ENCODE peak calls at places on chromosomes 3 and 15, in five cellular contexts. One of them, this sample, is unnamed.

GRCh38 chr3:53885239-53885638 is 3.3 kb upstream of the ACTR8 start:
- DNase-seq in NCI-H2171: no peak
- DNase-seq in pons: peak; percentile 77
- DNase-seq in HL-60: no peak
- DNase-seq in NCI-H1694: no peak
- DNase-seq in this sample: no peak

GRCh38 chr3:113002676-113003075 is 11.9 kb downstream of the GTPBP8 start:
- DNase-seq in NCI-H2171: no peak
- DNase-seq in pons: no peak
- DNase-seq in HL-60: no peak
- DNase-seq in NCI-H1694: no peak
- DNase-seq in this sample: no peak

GRCh38 chr15:57562220-57562769 is 29.4 kb upstream of the MYZAP start:
- DNase-seq in NCI-H2171: no peak
- DNase-seq in pons: no peak
- DNase-seq in HL-60: no peak
- DNase-seq in NCI-H1694: no peak
- DNase-seq in this sample: peak; percentile 84

GRCh38 chr3:162112719-162113118 is 616.1 kb downstream of the OTOL1 start:
- DNase-seq in NCI-H2171: no peak
- DNase-seq in pons: no peak
- DNase-seq in HL-60: no peak
- DNase-seq in NCI-H1694: no peak
- DNase-seq in this sample: no peak

GRCh38 chr3:101567528-101568317 is 6.1 kb downstream of the TRMT10C start:
- DNase-seq in NCI-H2171: no peak
- DNase-seq in pons: no peak
- DNase-seq in HL-60: no peak
- DNase-seq in NCI-H1694: no peak
- DNase-seq in this sample: no peak

GRCh38 chr15:35329521-35329921 is 216.4 kb downstream of the DPH6 start:
- DNase-seq in NCI-H2171: no peak
- DNase-seq in pons: no peak
- DNase-seq in HL-60: no peak
- DNase-seq in NCI-H1694: no peak
- DNase-seq in this sample: no peak

GRCh38 chr15:52620496-52620895 is 51.7 kb upstream of the ARPP19 start:
- DNase-seq in NCI-H2171: no peak
- DNase-seq in pons: no peak
- DNase-seq in HL-60: no peak
- DNase-seq in NCI-H1694: no peak
- DNase-seq in this sample: no peak

GRCh38 chr3:27722957-27723802 is 1.1 kb upstream of the EOMES start:
- DNase-seq in NCI-H2171: no peak
- DNase-seq in pons: no peak
- DNase-seq in HL-60: no peak
- DNase-seq in NCI-H1694: no peak
- DNase-seq in this sample: no peak

GRCh38 chr3:184380627-184381260 is 890 bp downstream of the CHRD start:
- DNase-seq in NCI-H2171: no peak
- DNase-seq in pons: no peak
- DNase-seq in HL-60: no peak
- DNase-seq in NCI-H1694: peak; percentile 4
- DNase-seq in this sample: peak; percentile 53

GRCh38 chr3:17742837-17743659 is 617 bp upstream of the TBC1D5 start:
- DNase-seq in NCI-H2171: no peak
- DNase-seq in pons: no peak
- DNase-seq in HL-60: no peak
- DNase-seq in NCI-H1694: no peak
- DNase-seq in this sample: no peak

GRCh38 chr3:109081746-109082510 is 36.0 kb downstream of the MORC1 start:
- DNase-seq in NCI-H2171: peak; percentile 15
- DNase-seq in pons: peak; percentile 26
- DNase-seq in HL-60: no peak
- DNase-seq in NCI-H1694: no peak
- DNase-seq in this sample: no peak

GRCh38 chr3:170109579-170110293 is 71.8 kb downstream of the PHC3 start:
- DNase-seq in NCI-H2171: no peak
- DNase-seq in pons: no peak
- DNase-seq in HL-60: no peak
- DNase-seq in NCI-H1694: no peak
- DNase-seq in this sample: no peak

GRCh38 chr3:48400824-48401433 is 28.9 kb downstream of the FBXW12 start:
- DNase-seq in NCI-H2171: no peak
- DNase-seq in pons: peak; percentile 80
- DNase-seq in HL-60: peak; percentile 47
- DNase-seq in NCI-H1694: no peak
- DNase-seq in this sample: peak; percentile 75

GRCh38 chr3:127431066-127431465 is 143.2 kb upstream of the PRR20G start:
- DNase-seq in NCI-H2171: peak; percentile 86
- DNase-seq in pons: no peak
- DNase-seq in HL-60: no peak
- DNase-seq in NCI-H1694: peak; percentile 91
- DNase-seq in this sample: no peak

GRCh38 chr3:112718516-112718915 is 77.6 kb upstream of the CCDC80 start:
- DNase-seq in NCI-H2171: no peak
- DNase-seq in pons: no peak
- DNase-seq in HL-60: no peak
- DNase-seq in NCI-H1694: no peak
- DNase-seq in this sample: no peak

GRCh38 chr3:103906808-103907207 is 1459.9 kb upstream of the ALCAM start:
- DNase-seq in NCI-H2171: no peak
- DNase-seq in pons: no peak
- DNase-seq in HL-60: no peak
- DNase-seq in NCI-H1694: no peak
- DNase-seq in this sample: no peak

GRCh38 chr15:31217067-31217466 is 109.6 kb upstream of the KLF13 start:
- DNase-seq in NCI-H2171: no peak
- DNase-seq in pons: no peak
- DNase-seq in HL-60: no peak
- DNase-seq in NCI-H1694: no peak
- DNase-seq in this sample: no peak

GRCh38 chr3:157129782-157130137 is 30.2 kb downstream of the CCNL1 start:
- DNase-seq in NCI-H2171: no peak
- DNase-seq in pons: peak; percentile 90
- DNase-seq in HL-60: no peak
- DNase-seq in NCI-H1694: no peak
- DNase-seq in this sample: no peak

GRCh38 chr3:14397531-14397930 is 4.9 kb upstream of the SLC6A6 start:
- DNase-seq in NCI-H2171: no peak
- DNase-seq in pons: peak; percentile 52
- DNase-seq in HL-60: peak; percentile 89
- DNase-seq in NCI-H1694: no peak
- DNase-seq in this sample: no peak

GRCh38 chr3:187567741-187568140 is 102.5 kb downstream of the SST start:
- DNase-seq in NCI-H2171: no peak
- DNase-seq in pons: no peak
- DNase-seq in HL-60: no peak
- DNase-seq in NCI-H1694: no peak
- DNase-seq in this sample: no peak

GRCh38 chr15:91338763-91339162 is 238.7 kb downstream of the SV2B start:
- DNase-seq in NCI-H2171: no peak
- DNase-seq in pons: no peak
- DNase-seq in HL-60: no peak
- DNase-seq in NCI-H1694: no peak
- DNase-seq in this sample: no peak

GRCh38 chr15:81292516-81293001 is 31.4 kb downstream of the STARD5 start:
- DNase-seq in NCI-H2171: no peak
- DNase-seq in pons: no peak
- DNase-seq in HL-60: no peak
- DNase-seq in NCI-H1694: no peak
- DNase-seq in this sample: peak; percentile 77

GRCh38 chr15:65924004-65924403 is 54.7 kb downstream of the RAB11A start:
- DNase-seq in NCI-H2171: no peak
- DNase-seq in pons: no peak
- DNase-seq in HL-60: no peak
- DNase-seq in NCI-H1694: no peak
- DNase-seq in this sample: no peak

GRCh38 chr15:89112341-89112971 is 24.2 kb downstream of the ABHD2 start:
- DNase-seq in NCI-H2171: no peak
- DNase-seq in pons: peak; percentile 81
- DNase-seq in HL-60: no peak
- DNase-seq in NCI-H1694: no peak
- DNase-seq in this sample: no peak

GRCh38 chr3:51862886-51863285 is 1.5 kb downstream of the IQCF2 start:
- DNase-seq in NCI-H2171: no peak
- DNase-seq in pons: no peak
- DNase-seq in HL-60: no peak
- DNase-seq in NCI-H1694: no peak
- DNase-seq in this sample: no peak

GRCh38 chr3:148023994-148024393 is 614.8 kb downstream of the ZIC1 start:
- DNase-seq in NCI-H2171: no peak
- DNase-seq in pons: no peak
- DNase-seq in HL-60: no peak
- DNase-seq in NCI-H1694: no peak
- DNase-seq in this sample: no peak

GRCh38 chr15:74499366-74499765 is 38.4 kb upstream of the UBL7 start:
- DNase-seq in NCI-H2171: no peak
- DNase-seq in pons: no peak
- DNase-seq in HL-60: no peak
- DNase-seq in NCI-H1694: no peak
- DNase-seq in this sample: no peak

GRCh38 chr3:101117981-101118380 is 124.8 kb upstream of the ABI3BP start:
- DNase-seq in NCI-H2171: no peak
- DNase-seq in pons: no peak
- DNase-seq in HL-60: no peak
- DNase-seq in NCI-H1694: no peak
- DNase-seq in this sample: no peak

GRCh38 chr15:36914466-36914865 is 185.9 kb downstream of the MEIS2 start:
- DNase-seq in NCI-H2171: no peak
- DNase-seq in pons: no peak
- DNase-seq in HL-60: no peak
- DNase-seq in NCI-H1694: no peak
- DNase-seq in this sample: no peak

GRCh38 chr3:171776839-171777607 is 33.3 kb downstream of the PLD1 start:
- DNase-seq in NCI-H2171: no peak
- DNase-seq in pons: peak; percentile 69
- DNase-seq in HL-60: peak; percentile 81
- DNase-seq in NCI-H1694: no peak
- DNase-seq in this sample: no peak

GRCh38 chr3:156665296-156665695 is 9.1 kb upstream of the TIPARP start:
- DNase-seq in NCI-H2171: no peak
- DNase-seq in pons: no peak
- DNase-seq in HL-60: no peak
- DNase-seq in NCI-H1694: no peak
- DNase-seq in this sample: no peak

GRCh38 chr3:4995500-4996053 is 16.3 kb downstream of the BHLHE40 start:
- DNase-seq in NCI-H2171: no peak
- DNase-seq in pons: no peak
- DNase-seq in HL-60: no peak
- DNase-seq in NCI-H1694: no peak
- DNase-seq in this sample: no peak

GRCh38 chr3:106552401-106553043 is 683.7 kb upstream of the CBLB start:
- DNase-seq in NCI-H2171: no peak
- DNase-seq in pons: no peak
- DNase-seq in HL-60: no peak
- DNase-seq in NCI-H1694: no peak
- DNase-seq in this sample: no peak

GRCh38 chr15:63234479-63234878 is 42.9 kb upstream of the APH1B start:
- DNase-seq in NCI-H2171: no peak
- DNase-seq in pons: peak; percentile 58
- DNase-seq in HL-60: no peak
- DNase-seq in NCI-H1694: no peak
- DNase-seq in this sample: no peak

GRCh38 chr3:49554639-49555265 is 475 bp downstream of the BSN start:
- DNase-seq in NCI-H2171: no peak
- DNase-seq in pons: peak; percentile 15
- DNase-seq in HL-60: peak; percentile 24
- DNase-seq in NCI-H1694: no peak
- DNase-seq in this sample: no peak

This sample was measured in cardiac septum.